ENCODE peak calls at places on chromosomes 16 and 17, in eight cellular contexts. J is stimulated activated CD4-positive, alpha-beta T cell treated with anti-CD3 and anti-CD28 coated beads, Interleukin-2, amount 100 ng/mL, for 48 hours; G is ecto neural progenitor cell; X is cardiac fibroblast; K is NCI-H187; L is stromal cell of bone marrow; C is H9; S is RWPE1. P is an unnamed sample.

GRCh38 chr16:68972720-68973119 is 129.4 kb downstream of the TANGO6 start:
- DNase-seq in X (peak; percentile 79), K (no peak), L (no peak), C (peak; percentile 89), G (peak; percentile 56), S (no peak), J (no peak), P (peak; percentile 46)

GRCh38 chr17:31853911-31854470 is 5.1 kb downstream of the COPRS start:
- DNase-seq in X (no peak), K (no peak), S (no peak), J (no peak), L (no peak), C (no peak), G (no peak), P (no peak)

GRCh38 chr16:48617711-48618148 is 7.8 kb upstream of the N4BP1 start:
- DNase-seq in K (no peak), L (no peak), J (no peak), X (peak; percentile 86), G (no peak), S (no peak), C (no peak), P (peak; percentile 37)

GRCh38 chr16:11585460-11586374 is 1.0 kb downstream of the LITAF start:
- DNase-seq in L (no peak), S (peak; percentile 20), C (no peak), X (peak; percentile 45), K (no peak), J (no peak), G (no peak), P (no peak)

GRCh38 chr16:27980076-27980775 is 83.3 kb downstream of the GSG1L start:
- DNase-seq in J (no peak), L (no peak), X (no peak), C (no peak), G (no peak), S (no peak), K (no peak), P (no peak)

GRCh38 chr17:79192503-79193500 is 118.2 kb downstream of the ENGASE start:
- DNase-seq in K (no peak), J (peak; percentile 22), S (peak; percentile 58), X (peak; percentile 41), L (no peak), G (peak; percentile 92), C (peak; percentile 89), P (peak; percentile 26)

GRCh38 chr16:2208308-2208707 is 2.4 kb downstream of the BRICD5 start:
- DNase-seq in J (no peak), G (no peak), C (no peak), X (no peak), S (no peak), K (no peak), L (no peak), P (no peak)

GRCh38 chr16:24729243-24729966 is at the start of gene TNRC6A:
- DNase-seq in K (peak; percentile 33), L (peak; percentile 85), C (peak; percentile 92), J (peak; percentile 76), G (peak; percentile 95), X (peak; percentile 92), S (peak; percentile 89), P (peak; percentile 89)

GRCh38 chr16:49036126-49036525 is 245.5 kb downstream of the CBLN1 start:
- DNase-seq in S (no peak), X (no peak), C (no peak), G (peak; percentile 18), L (no peak), J (no peak), K (no peak), P (no peak)

GRCh38 chr16:1414532-1415265 is at the start of gene UNKL:
- DNase-seq in X (peak; percentile 71), S (peak; percentile 80), J (peak; percentile 74), G (peak; percentile 92), L (peak; percentile 13), C (peak; percentile 71), K (no peak), P (peak; percentile 20)

GRCh38 chr17:57370051-57370581 is 113.8 kb downstream of the MSI2 start:
- DNase-seq in J (no peak), S (peak; percentile 85), K (no peak), X (peak; percentile 88), L (peak; percentile 13), C (no peak), G (no peak), P (peak; percentile 71)

GRCh38 chr17:35630530-35631148 is 43.5 kb downstream of the AP2B1 start:
- DNase-seq in C (no peak), G (no peak), J (no peak), L (peak; percentile 52), X (peak; percentile 41), S (peak; percentile 54), K (no peak), P (peak; percentile 72)

P was measured in LHCN-M2.